ENCODE peak calls at places on chromosome 3, in six cellular contexts. L is esophagus squamous epithelium; Y is HCEC 1CT; N is Daoy; Z is cardiac fibroblast; I is stimulated activated CD4-positive, alpha-beta T cell treated with anti-CD3 and anti-CD28 coated beads, Interleukin-12 subunit alpha, Interleukin-12 subunit beta, amount 100 ng/mL, for 4 hours. Q is an unnamed sample.

GRCh38 chr3:196336319-196337145 is 1.7 kb downstream of the TM4SF19 start:
- DNase-seq in Y (peak), I (no peak), Z (peak), L (no peak), N (no peak), Q (no peak)

GRCh38 chr3:62051506-62051905 is 321.8 kb downstream of the FEZF2 start:
- DNase-seq in Z (peak), I (no peak), L (no peak), N (peak), Y (peak), Q (no peak)

GRCh38 chr3:133890972-133891644 is 4.6 kb downstream of the RAB6B start:
- DNase-seq in Y (no peak), I (no peak), Z (no peak), N (no peak), L (no peak), Q (no peak)

GRCh38 chr3:194872669-194872977 is 186.9 kb downstream of the FAM43A start:
- DNase-seq in Y (peak), I (no peak), N (peak), Z (peak), L (no peak), Q (no peak)

GRCh38 chr3:13420817-13421755 is 964 bp upstream of the NUP210 start:
- DNase-seq in N (no peak), L (peak), Z (no peak), Y (no peak), I (peak), Q (peak)

GRCh38 chr3:38655708-38656300 is 6.3 kb upstream of the SCN5A start:
- DNase-seq in N (peak), Y (peak), Z (peak), I (no peak), L (no peak), Q (peak)

GRCh38 chr3:148723591-148723990 is 25.9 kb downstream of the AGTR1 start:
- DNase-seq in Z (peak), Y (peak), L (no peak), N (peak), I (no peak), Q (no peak)

GRCh38 chr3:23748398-23749110 is 57.2 kb upstream of the UBE2E1 start:
- DNase-seq in I (no peak), Y (peak), N (no peak), Z (peak), L (no peak), Q (peak)

GRCh38 chr3:18223591-18224338 is 201.4 kb downstream of the SATB1 start:
- DNase-seq in L (no peak), Z (no peak), I (no peak), Y (no peak), N (no peak), Q (peak)

GRCh38 chr3:9653565-9654248 is 4.4 kb downstream of the MTMR14 start:
- DNase-seq in I (no peak), N (no peak), Y (no peak), Z (no peak), L (no peak), Q (no peak)

GRCh38 chr3:102483556-102483955 is 48.7 kb downstream of the ZPLD1 start:
- DNase-seq in Y (no peak), I (no peak), L (no peak), Z (no peak), N (no peak), Q (no peak)

GRCh38 chr3:58077586-58078285 is 69.5 kb downstream of the FLNB start:
- DNase-seq in Y (no peak), L (no peak), Z (no peak), N (no peak), I (no peak), Q (no peak)

GRCh38 chr3:126961791-126962461 is 21.0 kb upstream of the PLXNA1 start:
- DNase-seq in Z (no peak), Y (no peak), I (no peak), N (no peak), L (no peak), Q (no peak)

GRCh38 chr3:107206141-107206540 is 171.1 kb upstream of the CCDC54 start:
- DNase-seq in N (peak), L (no peak), Z (peak), Y (peak), I (no peak), Q (no peak)

GRCh38 chr3:32440481-32441350 is 49.1 kb downstream of the CMTM7 start:
- DNase-seq in L (no peak), Y (no peak), Z (no peak), N (no peak), I (no peak), Q (no peak)

GRCh38 chr3:63961891-63962290 is 49.7 kb upstream of the SCAANT1 start:
- DNase-seq in Y (peak), L (no peak), Z (peak), I (no peak), N (no peak), Q (peak)

GRCh38 chr3:24608701-24609387 is 114.2 kb upstream of the THRB start:
- DNase-seq in N (no peak), L (no peak), I (no peak), Z (no peak), Y (no peak), Q (no peak)

GRCh38 chr3:4665197-4665596 is 172.0 kb downstream of the ITPR1 start:
- DNase-seq in Z (peak), Y (no peak), N (no peak), L (no peak), I (no peak), Q (no peak)

GRCh38 chr3:114878119-114878839 is 268.8 kb downstream of the ZBTB20 start:
- DNase-seq in I (no peak), L (no peak), Z (peak), N (peak), Y (peak), Q (no peak)

GRCh38 chr3:139758654-139759291 is 81.0 kb upstream of the NMNAT3 start:
- DNase-seq in N (no peak), L (no peak), Y (no peak), Z (peak), I (no peak), Q (no peak)

GRCh38 chr3:180922242-180922641 is 9.8 kb downstream of the FXR1 start:
- DNase-seq in Z (no peak), N (no peak), Y (no peak), I (no peak), L (no peak), Q (no peak)

GRCh38 chr3:17302774-17303173 is 418.0 kb downstream of the PLCL2 start:
- DNase-seq in I (no peak), Y (peak), N (no peak), L (no peak), Z (peak), Q (no peak)

GRCh38 chr3:121155023-121155422 is 247.0 kb downstream of the STXBP5L start:
- DNase-seq in N (no peak), Z (no peak), L (no peak), I (no peak), Y (no peak), Q (no peak)

GRCh38 chr3:134353831-134354611 is 20.2 kb downstream of the AMOTL2 start:
- DNase-seq in N (no peak), Y (no peak), Z (no peak), L (no peak), I (no peak), Q (no peak)

GRCh38 chr3:46932455-46933225 is 43.9 kb downstream of the CCDC12 start:
- DNase-seq in N (no peak), L (no peak), Z (no peak), Y (no peak), I (no peak), Q (no peak)

GRCh38 chr3:50165388-50166308 is 10.5 kb downstream of the SEMA3F start:
- DNase-seq in L (no peak), Y (no peak), N (no peak), Z (no peak), I (no peak), Q (no peak)

GRCh38 chr3:154135511-154136173 is 14.5 kb downstream of the ARHGEF26 start:
- DNase-seq in L (no peak), N (no peak), I (no peak), Z (peak), Y (no peak), Q (no peak)

Q was measured in HL-60.